ENCODE peak calls at places on chromosomes 2 and 18, in six cellular contexts. G is sciatic nerve; M is HepG2; H is activated CD8-positive, alpha-beta T cell treated with anti-CD3 and anti-CD28 coated beads for 36 hours; J is lower lobe of right lung; S is Right ventricle myocardium superior. Z is an unnamed sample.
A peak's percentile ranks its signal among the peaks of the same experiment; 100 is the strongest.

GRCh38 chr2:232550351-232551261 is at the start of the genes EIF4E2 and TIGD1:
- ATAC-seq in G (peak; percentile 99), M (peak; percentile 98), H (peak; percentile 94), J (peak; percentile 97), S (peak; percentile 99), Z (peak; percentile 97)

GRCh38 chr18:45863469-45863868 is 38.0 kb downstream of the SIGLEC15 start:
- ATAC-seq in G (no peak), M (no peak), H (peak; percentile 64), J (no peak), S (no peak), Z (no peak)

GRCh38 chr2:26400723-26401122 is 997 bp upstream of the DRC1 start:
- ATAC-seq in G (no peak), M (no peak), H (no peak), J (no peak), S (no peak), Z (no peak)

GRCh38 chr2:232235716-232236115 is 142.8 kb upstream of the ALPP start:
- ATAC-seq in G (peak; percentile 62), M (no peak), H (no peak), J (peak; percentile 44), S (peak; percentile 27), Z (no peak)

GRCh38 chr18:73340135-73340934 is 472.5 kb upstream of the NETO1 start:
- ATAC-seq in G (no peak), M (no peak), H (no peak), J (peak; percentile 46), S (no peak), Z (no peak)

GRCh38 chr2:86232373-86232784 is 33.1 kb downstream of the MRPL35 start:
- ATAC-seq in G (no peak), M (peak; percentile 25), H (no peak), J (peak; percentile 10), S (no peak), Z (no peak)

GRCh38 chr2:100813527-100813926 is 6.4 kb upstream of the NPAS2 start:
- ATAC-seq in G (no peak), M (no peak), H (peak; percentile 76), J (no peak), S (peak; percentile 83), Z (no peak)

GRCh38 chr2:223066721-223067120 is 14.7 kb downstream of the KCNE4 start:
- ATAC-seq in G (no peak), M (no peak), H (no peak), J (no peak), S (no peak), Z (no peak)

GRCh38 chr2:146477383-146477782 is 1367.4 kb upstream of the ACVR2A start:
- ATAC-seq in G (no peak), M (no peak), H (no peak), J (no peak), S (no peak), Z (no peak)

GRCh38 chr2:177241771-177242135 is 22.8 kb downstream of the NFE2L2 start:
- ATAC-seq in G (no peak), M (no peak), H (no peak), J (no peak), S (no peak), Z (no peak)

GRCh38 chr18:41645600-41646360 is 309.3 kb upstream of the PIK3C3 start:
- ATAC-seq in G (no peak), M (no peak), H (no peak), J (no peak), S (no peak), Z (no peak)

GRCh38 chr18:50190236-50190635 is 4.7 kb downstream of the MYO5B start:
- ATAC-seq in G (no peak), M (no peak), H (peak; percentile 50), J (no peak), S (no peak), Z (no peak)

GRCh38 chr2:72713857-72714256 is 112.0 kb downstream of the EXOC6B start:
- ATAC-seq in G (no peak), M (peak; percentile 70), H (no peak), J (no peak), S (no peak), Z (no peak)

GRCh38 chr2:133755515-133756311 is 187.4 kb upstream of the NCKAP5 start:
- ATAC-seq in G (peak; percentile 91), M (no peak), H (no peak), J (peak; percentile 42), S (peak; percentile 89), Z (peak; percentile 94)

GRCh38 chr18:12403601-12404506 is 3.9 kb upstream of the PRELID3A start:
- ATAC-seq in G (no peak), M (no peak), H (no peak), J (no peak), S (no peak), Z (no peak)

GRCh38 chr2:84212611-84213314 is 246.3 kb downstream of the SUCLG1 start:
- ATAC-seq in G (no peak), M (no peak), H (no peak), J (no peak), S (no peak), Z (no peak)

GRCh38 chr18:35756506-35757117 is 175.1 kb downstream of the GALNT1 start:
- ATAC-seq in G (no peak), M (peak; percentile 91), H (peak; percentile 69), J (peak; percentile 69), S (peak; percentile 91), Z (peak; percentile 58)

GRCh38 chr2:223536546-223536945 is 65.6 kb downstream of the SCG2 start:
- ATAC-seq in G (no peak), M (no peak), H (no peak), J (no peak), S (peak; percentile 56), Z (no peak)

GRCh38 chr2:109275120-109276040 is 146.4 kb downstream of the SH3RF3 start:
- ATAC-seq in G (no peak), M (no peak), H (peak; percentile 80), J (no peak), S (no peak), Z (no peak)

GRCh38 chr2:214492152-214492551 is 81.3 kb downstream of the VWC2L start:
- ATAC-seq in G (no peak), M (no peak), H (no peak), J (no peak), S (no peak), Z (no peak)

GRCh38 chr2:191892391-191892790 is 45.5 kb upstream of the CAVIN2 start:
- ATAC-seq in G (no peak), M (no peak), H (no peak), J (no peak), S (no peak), Z (peak; percentile 60)

GRCh38 chr2:64650257-64650656 is 3.5 kb downstream of the SERTAD2 start:
- ATAC-seq in G (no peak), M (no peak), H (no peak), J (no peak), S (no peak), Z (no peak)

GRCh38 chr2:194674043-194674442 is 983.0 kb upstream of the SLC39A10 start:
- ATAC-seq in G (no peak), M (no peak), H (no peak), J (no peak), S (no peak), Z (no peak)

GRCh38 chr2:181454990-181455520 is 2.1 kb upstream of the ITGA4 start:
- ATAC-seq in G (no peak), M (no peak), H (no peak), J (no peak), S (no peak), Z (no peak)